ENCODE peak calls at places on chromosome 12, in four cellular contexts. D is DND-41, G is fibroblast of lung, P is left ventricle myocardium inferior. O is an unnamed sample.

GRCh38 chr12:62848418-62848817 is 86.5 kb downstream of the PPM1H start:
- DNase-seq in P (no peak), D (no peak), G (peak; percentile 74), O (no peak)

GRCh38 chr12:69497308-69498026 is 27.3 kb downstream of the FRS2 start:
- DNase-seq in P (no peak), G (peak; percentile 39), D (peak; percentile 37), O (no peak)

GRCh38 chr12:7479784-7480183 is 23.8 kb downstream of the CD163 start:
- DNase-seq in G (no peak), P (no peak), D (no peak), O (no peak)

GRCh38 chr12:9697619-9698018 is 28.1 kb downstream of the CLEC2D start:
- DNase-seq in G (no peak), P (no peak), D (no peak), O (no peak)

GRCh38 chr12:75722714-75723200 is 211.3 kb upstream of the KRR1 start:
- DNase-seq in G (peak; percentile 95), D (peak; percentile 67), P (no peak), O (peak; percentile 62)

GRCh38 chr12:27396416-27396815 is 50.1 kb upstream of the SMCO2 start:
- DNase-seq in P (no peak), G (peak; percentile 11), D (no peak), O (no peak)

GRCh38 chr12:18068355-18068754 is 21.6 kb downstream of the RERGL start:
- DNase-seq in P (no peak), G (no peak), D (no peak), O (no peak)

GRCh38 chr12:27331299-27331926 is 1.2 kb upstream of the BMAL2 start:
- DNase-seq in D (no peak), G (peak; percentile 97), P (no peak), O (no peak)

GRCh38 chr12:125451408-125451807 is 386.2 kb downstream of the AACS start:
- DNase-seq in D (no peak), P (no peak), G (no peak), O (no peak)

GRCh38 chr12:76123301-76124212 is 39.1 kb upstream of the NAP1L1 start:
- DNase-seq in P (no peak), G (peak; percentile 75), D (no peak), O (no peak)

GRCh38 chr12:32893008-32893407 is 3.6 kb downstream of the PKP2 start:
- DNase-seq in G (no peak), P (no peak), D (no peak), O (no peak)

GRCh38 chr12:57888407-57889157 is 42.1 kb upstream of the CTDSP2 start:
- DNase-seq in D (peak; percentile 17), G (peak; percentile 86), P (peak; percentile 32), O (peak; percentile 30)

GRCh38 chr12:48198619-48198973 is 4.5 kb downstream of the OR10AD1 start:
- DNase-seq in G (peak; percentile 31), P (peak; percentile 53), D (no peak), O (no peak)

GRCh38 chr12:108697905-108698304 is 33.4 kb downstream of the CORO1C start:
- DNase-seq in P (no peak), D (no peak), G (no peak), O (no peak)

GRCh38 chr12:121949643-121950397 is 31.4 kb downstream of the CFAP251 start:
- DNase-seq in D (no peak), P (no peak), G (peak; percentile 95), O (no peak)

GRCh38 chr12:121829250-121829918 is 25.6 kb downstream of the SETD1B start:
- DNase-seq in G (no peak), D (no peak), P (no peak), O (no peak)

GRCh38 chr12:17511369-17511768 is 578.6 kb downstream of the RERGL start:
- DNase-seq in P (no peak), D (no peak), G (no peak), O (no peak)

GRCh38 chr12:111462134-111462821 is 56.6 kb downstream of the SH2B3 start:
- DNase-seq in G (peak; percentile 71), D (no peak), P (no peak), O (no peak)

DNA sequence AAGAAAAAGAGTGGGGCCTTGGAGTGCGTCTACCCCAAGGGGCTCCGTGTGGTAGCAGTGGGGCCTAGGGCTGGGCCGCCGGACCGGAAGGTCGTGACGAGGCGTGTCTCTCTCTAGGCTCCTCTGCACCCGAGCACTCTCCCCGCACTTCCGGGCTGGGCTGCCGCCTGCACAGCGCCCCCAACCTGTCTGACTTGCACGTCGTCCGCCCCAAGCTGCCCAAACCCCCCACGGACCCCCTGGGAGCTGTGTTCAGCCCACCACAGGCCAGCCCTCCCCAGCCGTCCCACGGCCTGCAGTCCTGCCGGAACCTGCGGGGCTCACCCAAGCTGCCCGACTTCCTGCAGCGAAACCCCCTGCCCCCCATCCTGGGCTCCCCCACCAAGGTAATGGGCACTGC is 13.3 kb upstream of the PUS1 start:
- DNase-seq in D (no peak), P (no peak), G (no peak), O (peak; percentile 24)
- H3K36me3 ChIP-seq in D (peaks cover 89% of the 10 kb centered on the region), P (peaks cover 80% of the 10 kb centered on the region), G (peaks cover 12% of the 10 kb centered on the region), O (peaks cover 27% of the 10 kb centered on the region)

GRCh38 chr12:109841356-109841755 is 8.2 kb upstream of the TRPV4 start:
- DNase-seq in D (no peak), G (no peak), P (no peak), O (no peak)
- H3K4me3 ChIP-seq in D (no peak overlapping the region), G (no peak overlapping the region), P (no peak overlapping the region), O (no peak overlapping the region)

GRCh38 chr12:46268617-46269428 is at the start of gene SLC38A1:
- DNase-seq in P (peak; percentile 86), D (peak; percentile 73), G (peak; percentile 72), O (peak; percentile 88)
- H3K4me1 ChIP-seq in P (peaks cover 57% of the 10 kb centered on the region), D (peaks cover 35% of the 10 kb centered on the region), G (peaks cover 4% of the 10 kb centered on the region), O (peaks cover 54% of the 10 kb centered on the region)

DNA sequence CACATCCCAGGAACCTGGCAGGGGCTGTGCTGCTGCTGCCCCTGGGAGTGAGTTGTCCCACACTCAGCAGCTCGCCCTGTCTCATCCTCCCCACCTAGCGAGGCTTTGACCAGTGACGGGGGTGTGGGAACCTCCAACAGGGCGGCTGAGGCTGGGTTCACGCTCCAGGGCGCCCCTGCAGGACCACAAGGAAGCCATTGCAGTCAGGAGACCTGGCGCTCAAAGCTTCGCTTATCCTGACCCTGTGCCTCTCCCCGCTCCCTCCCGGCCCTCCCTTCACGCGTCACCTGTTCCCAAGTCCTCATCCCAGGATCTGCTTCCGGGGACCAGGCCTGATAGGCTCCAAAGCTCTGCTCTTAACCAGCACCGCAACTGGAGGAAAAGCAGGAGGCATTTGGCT is 272.0 kb upstream of the SFSWAP start:
- DNase-seq in P (no peak), D (no peak), G (no peak), O (no peak)
- H3K36me3 ChIP-seq in P (no peaks in the 10 kb centered on the region), D (no peaks in the 10 kb centered on the region), G (no peaks in the 10 kb centered on the region), O (no peaks in the 10 kb centered on the region)

GRCh38 chr12:16136206-16136605 is 141.3 kb downstream of the SLC15A5 start:
- DNase-seq in G (no peak), P (no peak), D (no peak), O (no peak)

GRCh38 chr12:16130359-16130758 is 147.1 kb downstream of the SLC15A5 start:
- DNase-seq in G (no peak), D (no peak), P (no peak), O (no peak)

DNA sequence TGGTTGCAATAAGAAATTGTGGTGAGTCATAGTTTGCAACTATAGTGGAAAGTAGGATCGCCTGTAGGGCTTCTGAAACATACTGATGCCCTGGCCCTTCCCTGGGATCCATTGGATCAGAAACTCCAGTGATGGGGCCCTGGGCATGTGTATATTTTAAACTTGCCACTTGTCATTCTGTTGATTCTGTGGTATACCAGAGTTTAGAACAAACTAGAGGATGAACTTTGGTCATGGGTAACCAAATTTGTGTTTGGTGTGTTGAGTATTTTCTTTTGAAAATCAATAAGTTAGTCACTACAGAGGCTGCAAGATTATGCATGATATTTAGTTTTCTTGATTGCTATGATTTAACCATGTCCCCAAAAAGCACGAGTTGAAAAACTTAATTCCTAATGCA is 142.2 kb downstream of the SLC15A5 start:
- DNase-seq in P (no peak), D (no peak), G (no peak), O (no peak)
- H3K4me3 ChIP-seq in P (no peak overlapping the region), D (no peak overlapping the region), G (no peak overlapping the region), O (no peak overlapping the region)

DNA sequence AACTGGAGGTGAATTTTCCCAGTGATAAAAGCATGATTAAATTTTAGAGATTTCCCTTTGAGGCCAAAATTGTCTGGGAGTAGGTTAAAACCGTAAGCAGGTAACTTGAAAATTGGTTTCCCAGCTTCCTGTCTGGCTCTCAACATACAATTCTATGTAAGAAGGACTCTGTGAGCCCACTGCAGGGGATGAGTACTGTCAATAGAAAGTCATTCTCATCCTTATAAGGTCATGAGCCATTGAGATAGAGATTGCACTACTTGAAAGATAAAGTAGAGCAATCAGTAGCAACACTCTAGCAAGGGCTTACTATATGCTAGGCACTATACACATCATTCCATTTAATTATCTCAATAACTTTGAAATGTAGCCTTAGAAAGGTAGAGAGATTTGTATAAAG is 225.6 kb upstream of the HMGA2 start:
- DNase-seq in G (no peak), P (no peak), D (no peak), O (no peak)
- H3K4me1 ChIP-seq in G (peaks cover 5% of the 10 kb centered on the region), P (peaks cover 30% of the 10 kb centered on the region), D (no peaks in the 10 kb centered on the region), O (no peaks in the 10 kb centered on the region)

GRCh38 chr12:123164710-123165261 is 13.9 kb upstream of the PITPNM2 start:
- DNase-seq in D (no peak), G (no peak), P (no peak), O (no peak)
- H3K36me3 ChIP-seq in D (peaks cover 83% of the 10 kb centered on the region), G (peaks cover 5% of the 10 kb centered on the region), P (peaks cover 63% of the 10 kb centered on the region), O (peaks cover 22% of the 10 kb centered on the region)

GRCh38 chr12:3704512-3705348 is 48.2 kb downstream of the CRACR2A start:
- DNase-seq in P (no peak), G (no peak), D (no peak), O (no peak)
- H3K4me3 ChIP-seq in P (peak overlapping the region; percentile 39), G (peak overlapping the region; percentile 15), D (no peak overlapping the region), O (no peak overlapping the region)

O was measured in CD4-positive, alpha-beta memory T cell.